ENCODE peak calls at places on chromosomes 13 and 19, in eight cellular contexts. C is H1; R is Right ventricle myocardium superior; J is stimulated activated CD4-positive, alpha-beta T cell treated with anti-CD3 and anti-CD28 coated beads, Interleukin-1b, Interleukin-23, amount 100 ng/mL, for 1 hour; I is activated CD4-positive, CD25-positive, alpha-beta regulatory T cell treated with anti-CD3 and anti-CD28 coated beads, Interleukin-2, amount 50 U/mL, for 16 hours; T is caudate nucleus; S is HS-5; X is GM12878. N is an unnamed sample.

GRCh38 chr13:40052954-40053353 is 397.5 kb downstream of the COG6 start:
- DNase-seq in C (no peak), R (no peak), J (no peak), I (no peak), T (no peak), S (no peak), X (no peak), N (no peak)

GRCh38 chr19:18763674-18764590 is 27.2 kb downstream of the COMP start:
- DNase-seq in C (no peak), R (no peak), J (no peak), I (no peak), T (no peak), S (peak), X (no peak), N (no peak)

GRCh38 chr13:20465218-20465879 is 60.3 kb downstream of the CRYL1 start:
- DNase-seq in C (no peak), R (no peak), J (no peak), I (no peak), T (no peak), S (no peak), X (no peak), N (no peak)

GRCh38 chr19:55527197-55528029 is 9.5 kb downstream of the SBK2 start:
- DNase-seq in C (no peak), R (no peak), J (no peak), I (no peak), T (no peak), S (no peak), X (no peak), N (no peak)

GRCh38 chr19:11843741-11844140 is 4.8 kb upstream of the ZNF439 start:
- DNase-seq in C (no peak), R (no peak), J (no peak), I (no peak), T (no peak), S (no peak), X (no peak), N (no peak)

GRCh38 chr13:45872574-45872973 is 21.0 kb upstream of the SIAH3 start:
- DNase-seq in C (no peak), R (no peak), J (no peak), I (no peak), T (no peak), S (no peak), X (no peak), N (no peak)

GRCh38 chr19:6769006-6769637 is 1.9 kb upstream of the SH2D3A start:
- DNase-seq in C (peak), R (no peak), J (no peak), I (no peak), T (no peak), S (no peak), X (no peak), N (no peak)

GRCh38 chr13:97385854-97386253 is 48.1 kb upstream of the RAP2A start:
- DNase-seq in C (no peak), R (no peak), J (no peak), I (no peak), T (no peak), S (no peak), X (no peak), N (no peak)

GRCh38 chr13:109165417-109165904 is 536.0 kb downstream of the MYO16 start:
- DNase-seq in C (no peak), R (no peak), J (no peak), I (no peak), T (no peak), S (no peak), X (no peak), N (no peak)

GRCh38 chr13:43364210-43365041 is 341.0 kb downstream of the DNAJC15 start:
- DNase-seq in C (no peak), R (no peak), J (no peak), I (no peak), T (no peak), S (no peak), X (no peak), N (no peak)

GRCh38 chr19:52138614-52139290 is 986 bp downstream of the ZNF616 start:
- DNase-seq in C (peak), R (no peak), J (no peak), I (no peak), T (no peak), S (peak), X (no peak), N (no peak)

GRCh38 chr19:28934626-28935025 is 278.3 kb downstream of the UQCRFS1 start:
- DNase-seq in C (no peak), R (no peak), J (no peak), I (no peak), T (no peak), S (peak), X (no peak), N (no peak)

GRCh38 chr19:37309834-37310575 is 60.9 kb upstream of the ZNF527 start:
- DNase-seq in C (no peak), R (no peak), J (no peak), I (no peak), T (no peak), S (no peak), X (no peak), N (no peak)

GRCh38 chr13:38635030-38635429 is 51.8 kb upstream of the FREM2 start:
- DNase-seq in C (no peak), R (no peak), J (no peak), I (no peak), T (no peak), S (no peak), X (no peak), N (no peak)

GRCh38 chr19:18320865-18321728 is 1.8 kb downstream of the LSM4 start:
- DNase-seq in C (no peak), R (no peak), J (no peak), I (no peak), T (no peak), S (no peak), X (no peak), N (no peak)

GRCh38 chr19:53951436-53951835 is 11.3 kb upstream of the CACNG8 start:
- DNase-seq in C (no peak), R (no peak), J (no peak), I (no peak), T (no peak), S (no peak), X (no peak), N (no peak)

GRCh38 chr13:113183450-113184129 is 24.9 kb downstream of the PCID2 start:
- DNase-seq in C (no peak), R (no peak), J (no peak), I (no peak), T (no peak), S (no peak), X (no peak), N (no peak)

GRCh38 chr13:101511766-101512165 is 59.3 kb downstream of the ITGBL1 start:
- DNase-seq in C (no peak), R (no peak), J (no peak), I (no peak), T (no peak), S (no peak), X (no peak), N (no peak)

GRCh38 chr13:101529419-101529818 is 76.9 kb downstream of the ITGBL1 start:
- DNase-seq in C (no peak), R (no peak), J (no peak), I (no peak), T (no peak), S (no peak), X (no peak), N (no peak)

GRCh38 chr13:45138282-45138681 is 18.0 kb downstream of the GTF2F2 start:
- DNase-seq in C (no peak), R (no peak), J (no peak), I (no peak), T (no peak), S (no peak), X (no peak), N (no peak)

GRCh38 chr13:112345826-112346172 is 30.4 kb upstream of the SPACA7 start:
- DNase-seq in C (no peak), R (no peak), J (no peak), I (no peak), T (no peak), S (no peak), X (no peak), N (no peak)

GRCh38 chr13:77016241-77016812 is 10.6 kb downstream of the FBXL3 start:
- DNase-seq in C (no peak), R (no peak), J (no peak), I (no peak), T (no peak), S (no peak), X (no peak), N (no peak)

GRCh38 chr13:112997188-112998135 is 28.4 kb downstream of the MCF2L start:
- DNase-seq in C (no peak), R (no peak), J (no peak), I (no peak), T (no peak), S (no peak), X (no peak), N (no peak)

GRCh38 chr13:82917984-82918383 is 964.3 kb downstream of the SLITRK1 start:
- DNase-seq in C (no peak), R (no peak), J (no peak), I (no peak), T (no peak), S (no peak), X (no peak), N (no peak)

GRCh38 chr19:4294389-4294788 is 7.8 kb downstream of the TMIGD2 start:
- DNase-seq in C (no peak), R (no peak), J (no peak), I (no peak), T (no peak), S (no peak), X (no peak), N (no peak)

GRCh38 chr13:111911141-111911720 is 155.7 kb upstream of the SOX1 start:
- DNase-seq in C (peak), R (no peak), J (no peak), I (no peak), T (no peak), S (no peak), X (no peak), N (no peak)

GRCh38 chr19:19405919-19406877 is 723 bp downstream of the GATAD2A start:
- DNase-seq in C (peak), R (peak), J (no peak), I (no peak), T (no peak), S (peak), X (no peak), N (peak)

GRCh38 chr19:17902701-17903100 is 30.1 kb upstream of the CCDC124 start:
- DNase-seq in C (no peak), R (no peak), J (no peak), I (no peak), T (no peak), S (peak), X (no peak), N (no peak)

N was measured in effector memory CD4-positive, alpha-beta T cell.